ENCODE peak calls at places on chromosomes 1 and 21, in eight cellular contexts. One of them, this sample, is unnamed.

GRCh38 chr1:240093120-240093961 is 1.7 kb downstream of the FMN2 start:
- DNase-seq in heart right ventricle: no peak
- DNase-seq in lung: no peak
- DNase-seq in caudate nucleus: no peak
- DNase-seq in GM12878: no peak
- DNase-seq in body of pancreas: peak
- DNase-seq in esophagus squamous epithelium: no peak
- DNase-seq in suprapubic skin: no peak
- DNase-seq in this sample: no peak

GRCh38 chr1:218336353-218336752 is 8.8 kb upstream of the TGFB2 start:
- DNase-seq in GM12878: no peak
- DNase-seq in body of pancreas: no peak
- DNase-seq in caudate nucleus: no peak
- DNase-seq in esophagus squamous epithelium: no peak
- DNase-seq in suprapubic skin: no peak
- DNase-seq in lung: no peak
- DNase-seq in heart right ventricle: no peak
- DNase-seq in this sample: no peak

GRCh38 chr1:84768634-84769033 is 78.4 kb upstream of the SSX2IP start:
- DNase-seq in GM12878: no peak
- DNase-seq in heart right ventricle: no peak
- DNase-seq in esophagus squamous epithelium: no peak
- DNase-seq in caudate nucleus: no peak
- DNase-seq in suprapubic skin: no peak
- DNase-seq in lung: no peak
- DNase-seq in body of pancreas: no peak
- DNase-seq in this sample: no peak

GRCh38 chr1:160284220-160284781 is 632 bp downstream of the PEX19 start:
- DNase-seq in suprapubic skin: no peak
- DNase-seq in caudate nucleus: no peak
- DNase-seq in heart right ventricle: no peak
- DNase-seq in esophagus squamous epithelium: no peak
- DNase-seq in body of pancreas: no peak
- DNase-seq in GM12878: no peak
- DNase-seq in lung: peak
- DNase-seq in this sample: no peak

GRCh38 chr1:143497374-143497747 is 474.4 kb downstream of the FAM72C start:
- DNase-seq in caudate nucleus: no peak
- DNase-seq in suprapubic skin: no peak
- DNase-seq in body of pancreas: no peak
- DNase-seq in heart right ventricle: no peak
- DNase-seq in esophagus squamous epithelium: no peak
- DNase-seq in GM12878: no peak
- DNase-seq in lung: no peak
- DNase-seq in this sample: no peak

GRCh38 chr1:50179639-50180038 is 70.9 kb downstream of the ELAVL4 start:
- DNase-seq in heart right ventricle: no peak
- DNase-seq in caudate nucleus: no peak
- DNase-seq in body of pancreas: no peak
- DNase-seq in GM12878: no peak
- DNase-seq in suprapubic skin: no peak
- DNase-seq in esophagus squamous epithelium: no peak
- DNase-seq in lung: no peak
- DNase-seq in this sample: no peak

GRCh38 chr1:202516434-202516877 is 168.0 kb downstream of the PPP1R12B start:
- DNase-seq in GM12878: no peak
- DNase-seq in lung: no peak
- DNase-seq in caudate nucleus: no peak
- DNase-seq in body of pancreas: no peak
- DNase-seq in suprapubic skin: no peak
- DNase-seq in esophagus squamous epithelium: no peak
- DNase-seq in heart right ventricle: no peak
- DNase-seq in this sample: no peak

GRCh38 chr21:44695176-44695575 is 1.8 kb upstream of the KRTAP10-12 start:
- DNase-seq in lung: no peak
- DNase-seq in caudate nucleus: no peak
- DNase-seq in suprapubic skin: no peak
- DNase-seq in body of pancreas: no peak
- DNase-seq in heart right ventricle: no peak
- DNase-seq in GM12878: no peak
- DNase-seq in esophagus squamous epithelium: no peak
- DNase-seq in this sample: no peak

GRCh38 chr21:32336711-32337110 is 38.1 kb downstream of the MRAP start:
- DNase-seq in caudate nucleus: no peak
- DNase-seq in body of pancreas: no peak
- DNase-seq in esophagus squamous epithelium: no peak
- DNase-seq in heart right ventricle: no peak
- DNase-seq in lung: no peak
- DNase-seq in suprapubic skin: no peak
- DNase-seq in GM12878: no peak
- DNase-seq in this sample: peak

GRCh38 chr21:34517491-34518245 is 5.7 kb upstream of the KCNE1 start:
- DNase-seq in suprapubic skin: no peak
- DNase-seq in lung: no peak
- DNase-seq in esophagus squamous epithelium: no peak
- DNase-seq in heart right ventricle: no peak
- DNase-seq in GM12878: no peak
- DNase-seq in caudate nucleus: no peak
- DNase-seq in body of pancreas: no peak
- DNase-seq in this sample: no peak

GRCh38 chr1:17538010-17538409 is 1.5 kb upstream of the ARHGEF10L start:
- DNase-seq in GM12878: no peak
- DNase-seq in body of pancreas: no peak
- DNase-seq in heart right ventricle: no peak
- DNase-seq in suprapubic skin: no peak
- DNase-seq in caudate nucleus: no peak
- DNase-seq in lung: no peak
- DNase-seq in esophagus squamous epithelium: no peak
- DNase-seq in this sample: no peak
- H3K27ac ChIP-seq in GM12878: no peak
- H3K27ac ChIP-seq in body of pancreas: no peak
- H3K27ac ChIP-seq in heart right ventricle: peak
- H3K27ac ChIP-seq in suprapubic skin: peak
- H3K27ac ChIP-seq in caudate nucleus: peak
- H3K27ac ChIP-seq in lung: no peak
- H3K27ac ChIP-seq in esophagus squamous epithelium: peak
- H3K27ac ChIP-seq in this sample: no peak

GRCh38 chr1:205446828-205447227 is 9.0 kb downstream of the BLACAT1 start:
- DNase-seq in heart right ventricle: peak
- DNase-seq in lung: no peak
- DNase-seq in GM12878: no peak
- DNase-seq in body of pancreas: no peak
- DNase-seq in esophagus squamous epithelium: no peak
- DNase-seq in suprapubic skin: no peak
- DNase-seq in caudate nucleus: no peak
- DNase-seq in this sample: no peak
- H3K27ac ChIP-seq in heart right ventricle: no peak
- H3K27ac ChIP-seq in lung: no peak
- H3K27ac ChIP-seq in GM12878: no peak
- H3K27ac ChIP-seq in body of pancreas: no peak
- H3K27ac ChIP-seq in esophagus squamous epithelium: no peak
- H3K27ac ChIP-seq in suprapubic skin: no peak
- H3K27ac ChIP-seq in caudate nucleus: no peak
- H3K27ac ChIP-seq in this sample: no peak

GRCh38 chr1:10161541-10162290 is 48.7 kb upstream of the KIF1B start:
- DNase-seq in body of pancreas: peak
- DNase-seq in suprapubic skin: no peak
- DNase-seq in caudate nucleus: no peak
- DNase-seq in esophagus squamous epithelium: no peak
- DNase-seq in heart right ventricle: peak
- DNase-seq in GM12878: no peak
- DNase-seq in lung: no peak
- DNase-seq in this sample: no peak
- H3K27ac ChIP-seq in body of pancreas: no peak
- H3K27ac ChIP-seq in suprapubic skin: no peak
- H3K27ac ChIP-seq in caudate nucleus: peak
- H3K27ac ChIP-seq in esophagus squamous epithelium: peak
- H3K27ac ChIP-seq in heart right ventricle: peak
- H3K27ac ChIP-seq in GM12878: no peak
- H3K27ac ChIP-seq in lung: no peak
- H3K27ac ChIP-seq in this sample: peak

GRCh38 chr1:201358596-201358995 is 18.9 kb downstream of the TNNT2 start:
- DNase-seq in suprapubic skin: no peak
- DNase-seq in caudate nucleus: no peak
- DNase-seq in heart right ventricle: no peak
- DNase-seq in body of pancreas: peak
- DNase-seq in lung: no peak
- DNase-seq in esophagus squamous epithelium: no peak
- DNase-seq in GM12878: no peak
- DNase-seq in this sample: no peak
- H3K27ac ChIP-seq in suprapubic skin: no peak
- H3K27ac ChIP-seq in caudate nucleus: no peak
- H3K27ac ChIP-seq in heart right ventricle: no peak
- H3K27ac ChIP-seq in body of pancreas: no peak
- H3K27ac ChIP-seq in lung: peak
- H3K27ac ChIP-seq in esophagus squamous epithelium: peak
- H3K27ac ChIP-seq in GM12878: no peak
- H3K27ac ChIP-seq in this sample: no peak

DNA sequence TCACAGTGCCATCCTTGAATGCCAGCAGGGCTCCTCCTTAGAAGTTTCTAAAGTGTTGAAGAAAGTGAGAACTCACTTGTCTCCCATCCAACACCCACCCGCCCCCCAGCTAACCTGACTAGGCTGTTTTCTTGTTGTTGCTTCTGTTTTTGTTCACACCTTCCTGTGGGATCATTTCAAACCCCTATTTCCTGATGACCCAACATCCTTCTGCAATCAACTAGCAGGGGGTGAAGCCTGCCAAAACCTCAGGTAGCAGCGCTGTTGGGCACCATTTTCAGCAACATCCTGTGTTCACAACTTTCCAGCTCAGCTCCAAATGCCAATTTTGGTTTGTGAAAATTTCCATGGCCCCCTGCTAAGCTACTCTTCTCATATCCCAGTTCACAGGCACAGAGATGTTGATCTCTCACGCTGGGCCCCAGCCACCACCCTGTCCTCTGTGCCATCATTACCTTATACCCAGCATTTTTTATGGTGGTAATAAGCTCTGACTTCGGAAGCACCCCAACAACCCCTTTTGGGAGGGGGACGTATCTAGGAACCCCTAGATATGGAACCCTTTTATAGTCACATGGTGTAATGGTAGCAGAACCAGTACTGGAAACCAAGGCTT is 41.4 kb downstream of the CDC7 start:
- DNase-seq in suprapubic skin: no peak
- DNase-seq in GM12878: no peak
- DNase-seq in heart right ventricle: no peak
- DNase-seq in body of pancreas: no peak
- DNase-seq in caudate nucleus: no peak
- DNase-seq in lung: no peak
- DNase-seq in esophagus squamous epithelium: no peak
- DNase-seq in this sample: no peak
- H3K27ac ChIP-seq in suprapubic skin: no peak
- H3K27ac ChIP-seq in GM12878: no peak
- H3K27ac ChIP-seq in heart right ventricle: no peak
- H3K27ac ChIP-seq in body of pancreas: no peak
- H3K27ac ChIP-seq in caudate nucleus: no peak
- H3K27ac ChIP-seq in lung: no peak
- H3K27ac ChIP-seq in esophagus squamous epithelium: no peak
- H3K27ac ChIP-seq in this sample: no peak

This sample was measured in substantia nigra.